ENCODE peak calls at places on chromosomes 5 and 9, in six cellular contexts. Z is transverse colon, O is HepG2, K is sigmoid colon, Y is SK-N-SH, W is stomach. T is an unnamed sample.

GRCh38 chr5:139660916-139661814 is 13.0 kb downstream of the CXXC5 start:
- DNase-seq in Z (peak), O (no peak), K (peak), Y (peak), W (peak), T (peak)

GRCh38 chr5:110851357-110851756 is 112.5 kb downstream of the SLC25A46 start:
- DNase-seq in Z (no peak), O (no peak), K (no peak), Y (no peak), W (no peak), T (no peak)

GRCh38 chr9:95336281-95336680 is 18.8 kb upstream of the FANCC start:
- DNase-seq in Z (no peak), O (peak), K (no peak), Y (peak), W (no peak), T (peak)

GRCh38 chr5:82885657-82886389 is 191.4 kb downstream of the TMEM167A start:
- DNase-seq in Z (no peak), O (no peak), K (no peak), Y (no peak), W (no peak), T (no peak)

GRCh38 chr9:5269249-5269715 is 35.2 kb downstream of the RLN2 start:
- DNase-seq in Z (no peak), O (peak), K (no peak), Y (no peak), W (no peak), T (no peak)

GRCh38 chr9:137891588-137892423 is 14.2 kb downstream of the CACNA1B start:
- DNase-seq in Z (no peak), O (no peak), K (no peak), Y (no peak), W (no peak), T (no peak)

GRCh38 chr9:126158591-126159519 is 167.8 kb upstream of the MVB12B start:
- DNase-seq in Z (no peak), O (no peak), K (no peak), Y (no peak), W (peak), T (peak)

GRCh38 chr5:10591946-10592345 is 28.1 kb downstream of the ANKRD33B start:
- DNase-seq in Z (no peak), O (no peak), K (no peak), Y (no peak), W (no peak), T (no peak)

GRCh38 chr9:98231770-98232478 is 23.5 kb downstream of the TBC1D2 start:
- DNase-seq in Z (no peak), O (no peak), K (peak), Y (no peak), W (no peak), T (no peak)

GRCh38 chr9:129697111-129697955 is 31.9 kb downstream of the PRRX2 start:
- DNase-seq in Z (peak), O (no peak), K (peak), Y (peak), W (no peak), T (no peak)

GRCh38 chr9:94944623-94945022 is 218.1 kb downstream of the AOPEP start:
- DNase-seq in Z (no peak), O (no peak), K (no peak), Y (no peak), W (no peak), T (no peak)

GRCh38 chr5:78799254-78800017 is 150.9 kb upstream of the LHFPL2 start:
- DNase-seq in Z (no peak), O (no peak), K (no peak), Y (no peak), W (no peak), T (no peak)

GRCh38 chr5:13985736-13986418 is 41.4 kb upstream of the DNAH5 start:
- DNase-seq in Z (no peak), O (peak), K (no peak), Y (no peak), W (no peak), T (no peak)

GRCh38 chr5:180491496-180491895 is 2.7 kb upstream of the CNOT6 start:
- DNase-seq in Z (no peak), O (no peak), K (no peak), Y (no peak), W (no peak), T (no peak)

GRCh38 chr5:135304352-135305221 is 94.4 kb downstream of the MACROH2A1 start:
- DNase-seq in Z (no peak), O (peak), K (no peak), Y (no peak), W (no peak), T (peak)

GRCh38 chr5:171850354-171850947 is 64.8 kb downstream of the SMIM23 start:
- DNase-seq in Z (no peak), O (peak), K (no peak), Y (peak), W (no peak), T (no peak)

GRCh38 chr9:124835026-124835501 is 18.2 kb upstream of the WDR38 start:
- DNase-seq in Z (peak), O (peak), K (peak), Y (peak), W (peak), T (no peak)

GRCh38 chr5:139975942-139976341 is 67.2 kb downstream of the NRG2 start:
- DNase-seq in Z (no peak), O (no peak), K (no peak), Y (no peak), W (no peak), T (no peak)

GRCh38 chr9:133714606-133715294 is 23.4 kb downstream of the SARDH start:
- DNase-seq in Z (no peak), O (peak), K (peak), Y (peak), W (no peak), T (no peak)

GRCh38 chr5:133295520-133295919 is 243.7 kb downstream of the HSPA4 start:
- DNase-seq in Z (no peak), O (no peak), K (no peak), Y (no peak), W (no peak), T (no peak)

GRCh38 chr5:15499528-15500325 is at the start of gene FBXL7:
- DNase-seq in Z (peak), O (peak), K (peak), Y (peak), W (peak), T (peak)

GRCh38 chr5:119828536-119828935 is 199.2 kb downstream of the FAM170A start:
- DNase-seq in Z (no peak), O (no peak), K (no peak), Y (no peak), W (no peak), T (no peak)

GRCh38 chr5:6396043-6396442 is 17.7 kb upstream of the MED10 start:
- DNase-seq in Z (no peak), O (no peak), K (no peak), Y (no peak), W (no peak), T (no peak)

GRCh38 chr5:95600557-95600956 is 19.3 kb upstream of the GPR150 start:
- DNase-seq in Z (no peak), O (no peak), K (no peak), Y (no peak), W (no peak), T (no peak)

GRCh38 chr5:142692280-142692775 is 6.4 kb upstream of the FGF1 start:
- DNase-seq in Z (no peak), O (no peak), K (no peak), Y (no peak), W (no peak), T (no peak)

GRCh38 chr9:116155700-116156045 is 2.1 kb downstream of the PAPPA start:
- DNase-seq in Z (no peak), O (no peak), K (no peak), Y (peak), W (no peak), T (no peak)

GRCh38 chr5:178651046-178651810 is 24.4 kb upstream of the CLK4 start:
- DNase-seq in Z (no peak), O (no peak), K (no peak), Y (no peak), W (no peak), T (no peak)

GRCh38 chr5:172731286-172732073 is 39.5 kb downstream of the DUSP1 start:
- DNase-seq in Z (no peak), O (peak), K (no peak), Y (no peak), W (peak), T (no peak)

GRCh38 chr5:178434851-178435250 is 155.3 kb downstream of the COL23A1 start:
- DNase-seq in Z (no peak), O (no peak), K (peak), Y (peak), W (no peak), T (peak)

GRCh38 chr5:159478950-159479349 is 148.7 kb upstream of the IL12B start:
- DNase-seq in Z (no peak), O (no peak), K (no peak), Y (no peak), W (no peak), T (peak)
- TF ChIP-seq POLR2AphosphoS5 in Z (no peak), O (no peak), K (no peak), Y (no peak), W (no peak), T (no peak)

GRCh38 chr5:150429410-150429873 is 16.7 kb upstream of the CD74 start:
- DNase-seq in Z (no peak), O (no peak), K (no peak), Y (no peak), W (no peak), T (no peak)

GRCh38 chr5:150431048-150431447 is 18.3 kb upstream of the CD74 start:
- DNase-seq in Z (no peak), O (no peak), K (no peak), Y (no peak), W (no peak), T (no peak)

GRCh38 chr5:150428106-150428876 is 15.6 kb upstream of the CD74 start:
- DNase-seq in Z (peak), O (peak), K (peak), Y (no peak), W (peak), T (no peak)

GRCh38 chr5:150431574-150431973 is 18.0 kb downstream of the RPS14 start:
- DNase-seq in Z (no peak), O (no peak), K (no peak), Y (no peak), W (no peak), T (no peak)

GRCh38 chr5:150428978-150429377 is 16.3 kb upstream of the CD74 start:
- DNase-seq in Z (no peak), O (no peak), K (no peak), Y (no peak), W (no peak), T (no peak)
- H3K4me3 ChIP-seq in Z (no peak), O (no peak), K (no peak), Y (no peak), W (no peak), T (no peak)

GRCh38 chr9:106207298-106207697 is 513.0 kb downstream of the TMEM38B start:
- DNase-seq in Z (no peak), O (no peak), K (no peak), Y (no peak), W (no peak), T (no peak)
- TF ChIP-seq EP300 in Z (no peak), O (no peak), K (no peak), Y (no peak), W (no peak), T (no peak)

DNA sequence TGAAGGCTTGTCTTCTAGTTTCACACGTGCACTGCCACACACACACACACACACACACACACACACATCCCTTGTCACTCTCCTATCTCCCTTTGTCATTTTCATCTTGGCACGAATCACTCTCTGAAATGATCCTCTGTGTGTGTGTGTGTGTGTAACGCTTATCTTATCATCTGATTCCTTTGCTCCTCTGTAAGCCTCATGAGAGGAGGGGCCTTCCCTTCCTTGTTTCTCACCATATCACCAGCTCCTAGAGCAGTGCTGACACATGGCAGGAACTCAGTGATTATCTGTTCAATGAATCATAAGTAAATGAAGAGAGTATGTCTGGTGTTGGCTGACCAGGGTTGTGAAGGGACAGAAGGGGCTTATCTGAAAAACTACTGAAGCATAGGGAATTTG is 53.3 kb downstream of the PDE4D start:
- DNase-seq in Z (no peak), O (peak), K (no peak), Y (peak), W (no peak), T (no peak)
- TF ChIP-seq POLR2AphosphoS5 in Z (no peak), O (no peak), K (no peak), Y (peak), W (no peak), T (no peak)